ENCODE peak calls at places on chromosomes 6 and 20, in eight cellular contexts. One of them, this sample, is unnamed.

GRCh38 chr20:63071541-63072181 is 64.9 kb upstream of the BHLHE23 start:
- DNase-seq in AG08396: peak
- DNase-seq in AG10803: peak
- DNase-seq in heart right ventricle: peak
- DNase-seq in GM23338: peak
- DNase-seq in neuronal stem cell: no peak
- DNase-seq in activated CD4-positive, alpha-beta T cell treated with anti-CD3 and anti-CD28 coated beads, Interleukin-2, amount 50 U/mL, for 1 hour: no peak
- DNase-seq in activated gamma-delta T cell: no peak
- DNase-seq in this sample: peak

GRCh38 chr20:38246357-38247165 is 14.0 kb downstream of the KIAA1755 start:
- DNase-seq in AG10803: no peak
- DNase-seq in activated CD4-positive, alpha-beta T cell treated with anti-CD3 and anti-CD28 coated beads, Interleukin-2, amount 50 U/mL, for 1 hour: no peak
- DNase-seq in AG08396: no peak
- DNase-seq in activated gamma-delta T cell: no peak
- DNase-seq in GM23338: no peak
- DNase-seq in neuronal stem cell: no peak
- DNase-seq in heart right ventricle: peak
- DNase-seq in this sample: no peak

GRCh38 chr6:88910922-88911778 is 52.3 kb downstream of the RNGTT start:
- DNase-seq in activated CD4-positive, alpha-beta T cell treated with anti-CD3 and anti-CD28 coated beads, Interleukin-2, amount 50 U/mL, for 1 hour: no peak
- DNase-seq in AG08396: no peak
- DNase-seq in activated gamma-delta T cell: no peak
- DNase-seq in GM23338: no peak
- DNase-seq in neuronal stem cell: no peak
- DNase-seq in AG10803: peak
- DNase-seq in heart right ventricle: no peak
- DNase-seq in this sample: no peak

GRCh38 chr20:38889792-38890496 is 36.3 kb upstream of the FAM83D start:
- DNase-seq in GM23338: no peak
- DNase-seq in neuronal stem cell: no peak
- DNase-seq in activated gamma-delta T cell: no peak
- DNase-seq in activated CD4-positive, alpha-beta T cell treated with anti-CD3 and anti-CD28 coated beads, Interleukin-2, amount 50 U/mL, for 1 hour: no peak
- DNase-seq in AG08396: no peak
- DNase-seq in AG10803: no peak
- DNase-seq in heart right ventricle: no peak
- DNase-seq in this sample: peak

GRCh38 chr6:139295906-139296305 is 4.1 kb upstream of the TXLNB start:
- DNase-seq in neuronal stem cell: no peak
- DNase-seq in activated gamma-delta T cell: no peak
- DNase-seq in AG10803: no peak
- DNase-seq in heart right ventricle: no peak
- DNase-seq in AG08396: no peak
- DNase-seq in activated CD4-positive, alpha-beta T cell treated with anti-CD3 and anti-CD28 coated beads, Interleukin-2, amount 50 U/mL, for 1 hour: no peak
- DNase-seq in GM23338: no peak
- DNase-seq in this sample: no peak

GRCh38 chr6:168126566-168127383 is 47.8 kb upstream of the FRMD1 start:
- DNase-seq in AG10803: no peak
- DNase-seq in heart right ventricle: no peak
- DNase-seq in activated gamma-delta T cell: no peak
- DNase-seq in neuronal stem cell: no peak
- DNase-seq in AG08396: peak
- DNase-seq in GM23338: no peak
- DNase-seq in activated CD4-positive, alpha-beta T cell treated with anti-CD3 and anti-CD28 coated beads, Interleukin-2, amount 50 U/mL, for 1 hour: no peak
- DNase-seq in this sample: no peak

GRCh38 chr6:24223131-24223715 is 97.2 kb downstream of the NRSN1 start:
- DNase-seq in heart right ventricle: no peak
- DNase-seq in neuronal stem cell: no peak
- DNase-seq in activated CD4-positive, alpha-beta T cell treated with anti-CD3 and anti-CD28 coated beads, Interleukin-2, amount 50 U/mL, for 1 hour: no peak
- DNase-seq in GM23338: no peak
- DNase-seq in AG08396: no peak
- DNase-seq in AG10803: peak
- DNase-seq in activated gamma-delta T cell: no peak
- DNase-seq in this sample: no peak

GRCh38 chr6:9566096-9566495 is 848.8 kb downstream of the TFAP2A start:
- DNase-seq in heart right ventricle: no peak
- DNase-seq in AG08396: no peak
- DNase-seq in AG10803: no peak
- DNase-seq in GM23338: no peak
- DNase-seq in activated CD4-positive, alpha-beta T cell treated with anti-CD3 and anti-CD28 coated beads, Interleukin-2, amount 50 U/mL, for 1 hour: no peak
- DNase-seq in neuronal stem cell: no peak
- DNase-seq in activated gamma-delta T cell: no peak
- DNase-seq in this sample: no peak

GRCh38 chr6:77466055-77467028 is 3.1 kb upstream of the HTR1B start:
- DNase-seq in AG10803: peak
- DNase-seq in neuronal stem cell: peak
- DNase-seq in activated gamma-delta T cell: no peak
- DNase-seq in GM23338: peak
- DNase-seq in heart right ventricle: no peak
- DNase-seq in activated CD4-positive, alpha-beta T cell treated with anti-CD3 and anti-CD28 coated beads, Interleukin-2, amount 50 U/mL, for 1 hour: no peak
- DNase-seq in AG08396: peak
- DNase-seq in this sample: no peak

GRCh38 chr6:89509719-89510339 is 76.9 kb downstream of the ANKRD6 start:
- DNase-seq in activated gamma-delta T cell: no peak
- DNase-seq in neuronal stem cell: no peak
- DNase-seq in heart right ventricle: no peak
- DNase-seq in AG08396: no peak
- DNase-seq in AG10803: no peak
- DNase-seq in GM23338: no peak
- DNase-seq in activated CD4-positive, alpha-beta T cell treated with anti-CD3 and anti-CD28 coated beads, Interleukin-2, amount 50 U/mL, for 1 hour: no peak
- DNase-seq in this sample: peak

GRCh38 chr20:48841861-48842529 is 14.2 kb upstream of the PREX1 start:
- DNase-seq in activated CD4-positive, alpha-beta T cell treated with anti-CD3 and anti-CD28 coated beads, Interleukin-2, amount 50 U/mL, for 1 hour: no peak
- DNase-seq in heart right ventricle: no peak
- DNase-seq in AG08396: peak
- DNase-seq in activated gamma-delta T cell: no peak
- DNase-seq in AG10803: peak
- DNase-seq in neuronal stem cell: no peak
- DNase-seq in GM23338: no peak
- DNase-seq in this sample: peak

GRCh38 chr6:15116889-15117288 is 129.0 kb upstream of the JARID2 start:
- DNase-seq in activated gamma-delta T cell: no peak
- DNase-seq in AG08396: no peak
- DNase-seq in activated CD4-positive, alpha-beta T cell treated with anti-CD3 and anti-CD28 coated beads, Interleukin-2, amount 50 U/mL, for 1 hour: no peak
- DNase-seq in neuronal stem cell: no peak
- DNase-seq in heart right ventricle: no peak
- DNase-seq in GM23338: no peak
- DNase-seq in AG10803: no peak
- DNase-seq in this sample: no peak

GRCh38 chr6:28633445-28634215 is 107.9 kb downstream of the GPX5 start:
- DNase-seq in activated CD4-positive, alpha-beta T cell treated with anti-CD3 and anti-CD28 coated beads, Interleukin-2, amount 50 U/mL, for 1 hour: no peak
- DNase-seq in AG10803: no peak
- DNase-seq in neuronal stem cell: no peak
- DNase-seq in activated gamma-delta T cell: no peak
- DNase-seq in heart right ventricle: no peak
- DNase-seq in GM23338: peak
- DNase-seq in AG08396: no peak
- DNase-seq in this sample: no peak

GRCh38 chr6:82612475-82612874 is 248.9 kb downstream of the TPBG start:
- DNase-seq in neuronal stem cell: no peak
- DNase-seq in activated CD4-positive, alpha-beta T cell treated with anti-CD3 and anti-CD28 coated beads, Interleukin-2, amount 50 U/mL, for 1 hour: no peak
- DNase-seq in AG10803: no peak
- DNase-seq in GM23338: no peak
- DNase-seq in AG08396: no peak
- DNase-seq in heart right ventricle: no peak
- DNase-seq in activated gamma-delta T cell: no peak
- DNase-seq in this sample: no peak

GRCh38 chr6:89938014-89938413 is 43.7 kb downstream of the GJA10 start:
- DNase-seq in activated gamma-delta T cell: no peak
- DNase-seq in neuronal stem cell: no peak
- DNase-seq in activated CD4-positive, alpha-beta T cell treated with anti-CD3 and anti-CD28 coated beads, Interleukin-2, amount 50 U/mL, for 1 hour: no peak
- DNase-seq in heart right ventricle: no peak
- DNase-seq in AG10803: no peak
- DNase-seq in GM23338: no peak
- DNase-seq in AG08396: no peak
- DNase-seq in this sample: no peak

GRCh38 chr6:42148058-42148457 is 5.6 kb upstream of the C6orf132 start:
- DNase-seq in activated gamma-delta T cell: no peak
- DNase-seq in activated CD4-positive, alpha-beta T cell treated with anti-CD3 and anti-CD28 coated beads, Interleukin-2, amount 50 U/mL, for 1 hour: no peak
- DNase-seq in AG08396: no peak
- DNase-seq in GM23338: no peak
- DNase-seq in heart right ventricle: no peak
- DNase-seq in AG10803: no peak
- DNase-seq in neuronal stem cell: no peak
- DNase-seq in this sample: no peak

GRCh38 chr20:33947709-33948295 is 45.9 kb upstream of the RALY start:
- DNase-seq in heart right ventricle: no peak
- DNase-seq in neuronal stem cell: peak
- DNase-seq in AG08396: peak
- DNase-seq in GM23338: peak
- DNase-seq in AG10803: peak
- DNase-seq in activated gamma-delta T cell: no peak
- DNase-seq in activated CD4-positive, alpha-beta T cell treated with anti-CD3 and anti-CD28 coated beads, Interleukin-2, amount 50 U/mL, for 1 hour: peak
- DNase-seq in this sample: peak

GRCh38 chr6:109478848-109479624 is 4.0 kb downstream of the ZBTB24 start:
- DNase-seq in activated gamma-delta T cell: no peak
- DNase-seq in heart right ventricle: no peak
- DNase-seq in GM23338: no peak
- DNase-seq in neuronal stem cell: no peak
- DNase-seq in activated CD4-positive, alpha-beta T cell treated with anti-CD3 and anti-CD28 coated beads, Interleukin-2, amount 50 U/mL, for 1 hour: no peak
- DNase-seq in AG10803: no peak
- DNase-seq in AG08396: no peak
- DNase-seq in this sample: no peak

GRCh38 chr20:54146672-54147071 is 27.1 kb downstream of the CYP24A1 start:
- DNase-seq in AG10803: no peak
- DNase-seq in GM23338: no peak
- DNase-seq in activated CD4-positive, alpha-beta T cell treated with anti-CD3 and anti-CD28 coated beads, Interleukin-2, amount 50 U/mL, for 1 hour: no peak
- DNase-seq in neuronal stem cell: no peak
- DNase-seq in AG08396: no peak
- DNase-seq in heart right ventricle: no peak
- DNase-seq in activated gamma-delta T cell: no peak
- DNase-seq in this sample: no peak

GRCh38 chr20:11769825-11770224 is 147.9 kb upstream of the BTBD3 start:
- DNase-seq in AG08396: no peak
- DNase-seq in AG10803: peak
- DNase-seq in activated CD4-positive, alpha-beta T cell treated with anti-CD3 and anti-CD28 coated beads, Interleukin-2, amount 50 U/mL, for 1 hour: no peak
- DNase-seq in neuronal stem cell: no peak
- DNase-seq in GM23338: no peak
- DNase-seq in activated gamma-delta T cell: no peak
- DNase-seq in heart right ventricle: no peak
- DNase-seq in this sample: no peak

GRCh38 chr6:108169801-108170606 is 4.2 kb downstream of the NR2E1 start:
- DNase-seq in AG08396: no peak
- DNase-seq in activated gamma-delta T cell: no peak
- DNase-seq in GM23338: peak
- DNase-seq in neuronal stem cell: no peak
- DNase-seq in activated CD4-positive, alpha-beta T cell treated with anti-CD3 and anti-CD28 coated beads, Interleukin-2, amount 50 U/mL, for 1 hour: no peak
- DNase-seq in AG10803: no peak
- DNase-seq in heart right ventricle: no peak
- DNase-seq in this sample: no peak

GRCh38 chr6:170025341-170026271 is 265.3 kb downstream of the DLL1 start:
- DNase-seq in activated CD4-positive, alpha-beta T cell treated with anti-CD3 and anti-CD28 coated beads, Interleukin-2, amount 50 U/mL, for 1 hour: no peak
- DNase-seq in heart right ventricle: no peak
- DNase-seq in activated gamma-delta T cell: no peak
- DNase-seq in AG10803: no peak
- DNase-seq in AG08396: no peak
- DNase-seq in GM23338: no peak
- DNase-seq in neuronal stem cell: no peak
- DNase-seq in this sample: peak

GRCh38 chr6:133568970-133569889 is 319.7 kb upstream of the TCF21 start:
- DNase-seq in heart right ventricle: no peak
- DNase-seq in activated CD4-positive, alpha-beta T cell treated with anti-CD3 and anti-CD28 coated beads, Interleukin-2, amount 50 U/mL, for 1 hour: no peak
- DNase-seq in activated gamma-delta T cell: no peak
- DNase-seq in neuronal stem cell: no peak
- DNase-seq in GM23338: peak
- DNase-seq in AG10803: peak
- DNase-seq in AG08396: peak
- DNase-seq in this sample: peak

GRCh38 chr6:18117136-18117535 is 5.3 kb downstream of the NHLRC1 start:
- DNase-seq in activated CD4-positive, alpha-beta T cell treated with anti-CD3 and anti-CD28 coated beads, Interleukin-2, amount 50 U/mL, for 1 hour: no peak
- DNase-seq in activated gamma-delta T cell: no peak
- DNase-seq in AG08396: no peak
- DNase-seq in AG10803: no peak
- DNase-seq in neuronal stem cell: no peak
- DNase-seq in GM23338: no peak
- DNase-seq in heart right ventricle: no peak
- DNase-seq in this sample: no peak

GRCh38 chr20:21322921-21323321 is 19.8 kb downstream of the XRN2 start:
- DNase-seq in AG08396: no peak
- DNase-seq in heart right ventricle: no peak
- DNase-seq in GM23338: no peak
- DNase-seq in AG10803: no peak
- DNase-seq in activated gamma-delta T cell: no peak
- DNase-seq in neuronal stem cell: no peak
- DNase-seq in activated CD4-positive, alpha-beta T cell treated with anti-CD3 and anti-CD28 coated beads, Interleukin-2, amount 50 U/mL, for 1 hour: no peak
- DNase-seq in this sample: no peak

GRCh38 chr6:43771210-43771857 is 1.3 kb downstream of the VEGFA start:
- DNase-seq in neuronal stem cell: peak
- DNase-seq in AG10803: peak
- DNase-seq in heart right ventricle: peak
- DNase-seq in activated gamma-delta T cell: peak
- DNase-seq in AG08396: peak
- DNase-seq in GM23338: peak
- DNase-seq in activated CD4-positive, alpha-beta T cell treated with anti-CD3 and anti-CD28 coated beads, Interleukin-2, amount 50 U/mL, for 1 hour: peak
- DNase-seq in this sample: peak

GRCh38 chr20:3235661-3236324 is 3.2 kb downstream of the SLC4A11 start:
- DNase-seq in neuronal stem cell: no peak
- DNase-seq in activated CD4-positive, alpha-beta T cell treated with anti-CD3 and anti-CD28 coated beads, Interleukin-2, amount 50 U/mL, for 1 hour: no peak
- DNase-seq in AG08396: no peak
- DNase-seq in GM23338: no peak
- DNase-seq in AG10803: no peak
- DNase-seq in activated gamma-delta T cell: no peak
- DNase-seq in heart right ventricle: no peak
- DNase-seq in this sample: no peak

GRCh38 chr6:125798734-125799510 is 8.2 kb downstream of the NCOA7 start:
- DNase-seq in activated CD4-positive, alpha-beta T cell treated with anti-CD3 and anti-CD28 coated beads, Interleukin-2, amount 50 U/mL, for 1 hour: no peak
- DNase-seq in heart right ventricle: no peak
- DNase-seq in activated gamma-delta T cell: no peak
- DNase-seq in AG08396: no peak
- DNase-seq in GM23338: no peak
- DNase-seq in neuronal stem cell: no peak
- DNase-seq in AG10803: peak
- DNase-seq in this sample: no peak

This sample was measured in K562.